ENCODE peak calls at places on chromosomes 16 and 17, in eight cellular contexts. One of them, this sample, is unnamed.
A peak's percentile ranks its signal among the peaks of the same experiment; 100 is the strongest.

GRCh38 chr17:73103661-73104335 is 11.3 kb upstream of the SLC39A11 start:
- DNase-seq in AG04449: no peak
- DNase-seq in uterus: no peak
- DNase-seq in GM23338: no peak
- DNase-seq in AG04450: no peak
- DNase-seq in astrocyte: no peak
- DNase-seq in A549: no peak
- DNase-seq in fibroblast of lung: peak; percentile 8
- DNase-seq in this sample: no peak

GRCh38 chr17:31559647-31560501 is 168.4 kb downstream of the RAB11FIP4 start:
- DNase-seq in AG04449: no peak
- DNase-seq in uterus: peak; percentile 36
- DNase-seq in GM23338: peak; percentile 49
- DNase-seq in AG04450: no peak
- DNase-seq in astrocyte: no peak
- DNase-seq in A549: no peak
- DNase-seq in fibroblast of lung: no peak
- DNase-seq in this sample: no peak

GRCh38 chr17:30344283-30345088 is 10.6 kb upstream of the TMIGD1 start:
- DNase-seq in AG04449: peak; percentile 9
- DNase-seq in uterus: no peak
- DNase-seq in GM23338: no peak
- DNase-seq in AG04450: no peak
- DNase-seq in astrocyte: peak; percentile 36
- DNase-seq in A549: no peak
- DNase-seq in fibroblast of lung: peak; percentile 55
- DNase-seq in this sample: no peak

GRCh38 chr16:86461037-86461436 is 49.3 kb upstream of the FOXF1 start:
- DNase-seq in AG04449: no peak
- DNase-seq in uterus: no peak
- DNase-seq in GM23338: no peak
- DNase-seq in AG04450: no peak
- DNase-seq in astrocyte: no peak
- DNase-seq in A549: no peak
- DNase-seq in fibroblast of lung: no peak
- DNase-seq in this sample: no peak

GRCh38 chr17:82805254-82805653 is 34.6 kb downstream of the ZNF750 start:
- DNase-seq in AG04449: no peak
- DNase-seq in uterus: no peak
- DNase-seq in GM23338: no peak
- DNase-seq in AG04450: no peak
- DNase-seq in astrocyte: no peak
- DNase-seq in A549: no peak
- DNase-seq in fibroblast of lung: no peak
- DNase-seq in this sample: no peak

GRCh38 chr16:78786635-78787034 is 687.2 kb downstream of the WWOX start:
- DNase-seq in AG04449: no peak
- DNase-seq in uterus: no peak
- DNase-seq in GM23338: no peak
- DNase-seq in AG04450: no peak
- DNase-seq in astrocyte: no peak
- DNase-seq in A549: no peak
- DNase-seq in fibroblast of lung: no peak
- DNase-seq in this sample: no peak

GRCh38 chr17:57260325-57261083 is 4.2 kb downstream of the MSI2 start:
- DNase-seq in AG04449: no peak
- DNase-seq in uterus: no peak
- DNase-seq in GM23338: no peak
- DNase-seq in AG04450: no peak
- DNase-seq in astrocyte: no peak
- DNase-seq in A549: no peak
- DNase-seq in fibroblast of lung: no peak
- DNase-seq in this sample: no peak

GRCh38 chr17:49197346-49197998 is 12.9 kb downstream of the GNGT2 start:
- DNase-seq in AG04449: no peak
- DNase-seq in uterus: no peak
- DNase-seq in GM23338: no peak
- DNase-seq in AG04450: no peak
- DNase-seq in astrocyte: no peak
- DNase-seq in A549: no peak
- DNase-seq in fibroblast of lung: no peak
- DNase-seq in this sample: no peak

GRCh38 chr16:69417537-69418199 is 6.8 kb upstream of the CYB5B start:
- DNase-seq in AG04449: no peak
- DNase-seq in uterus: no peak
- DNase-seq in GM23338: peak; percentile 64
- DNase-seq in AG04450: no peak
- DNase-seq in astrocyte: no peak
- DNase-seq in A549: peak; percentile 78
- DNase-seq in fibroblast of lung: peak; percentile 15
- DNase-seq in this sample: no peak

GRCh38 chr17:79412110-79412509 is 198.7 kb downstream of the RBFOX3 start:
- DNase-seq in AG04449: no peak
- DNase-seq in uterus: no peak
- DNase-seq in GM23338: no peak
- DNase-seq in AG04450: no peak
- DNase-seq in astrocyte: no peak
- DNase-seq in A549: no peak
- DNase-seq in fibroblast of lung: no peak
- DNase-seq in this sample: no peak

GRCh38 chr17:48636177-48637018 is 10.2 kb upstream of the HOXB9 start:
- DNase-seq in AG04449: no peak
- DNase-seq in uterus: peak; percentile 44
- DNase-seq in GM23338: peak; percentile 98
- DNase-seq in AG04450: no peak
- DNase-seq in astrocyte: no peak
- DNase-seq in A549: peak; percentile 95
- DNase-seq in fibroblast of lung: peak; percentile 41
- DNase-seq in this sample: peak; percentile 91

GRCh38 chr16:26012376-26012775 is 320.6 kb downstream of the HS3ST4 start:
- DNase-seq in AG04449: no peak
- DNase-seq in uterus: no peak
- DNase-seq in GM23338: no peak
- DNase-seq in AG04450: no peak
- DNase-seq in astrocyte: no peak
- DNase-seq in A549: no peak
- DNase-seq in fibroblast of lung: no peak
- DNase-seq in this sample: no peak
- H3K4me3 ChIP-seq in AG04449: no peak overlapping the region
- H3K4me3 ChIP-seq in uterus: no peak overlapping the region
- H3K4me3 ChIP-seq in GM23338: no peak overlapping the region
- H3K4me3 ChIP-seq in AG04450: no peak overlapping the region
- H3K4me3 ChIP-seq in astrocyte: no peak overlapping the region
- H3K4me3 ChIP-seq in A549: no peak overlapping the region
- H3K4me3 ChIP-seq in fibroblast of lung: no peak overlapping the region
- H3K4me3 ChIP-seq in this sample: no peak overlapping the region

DNA sequence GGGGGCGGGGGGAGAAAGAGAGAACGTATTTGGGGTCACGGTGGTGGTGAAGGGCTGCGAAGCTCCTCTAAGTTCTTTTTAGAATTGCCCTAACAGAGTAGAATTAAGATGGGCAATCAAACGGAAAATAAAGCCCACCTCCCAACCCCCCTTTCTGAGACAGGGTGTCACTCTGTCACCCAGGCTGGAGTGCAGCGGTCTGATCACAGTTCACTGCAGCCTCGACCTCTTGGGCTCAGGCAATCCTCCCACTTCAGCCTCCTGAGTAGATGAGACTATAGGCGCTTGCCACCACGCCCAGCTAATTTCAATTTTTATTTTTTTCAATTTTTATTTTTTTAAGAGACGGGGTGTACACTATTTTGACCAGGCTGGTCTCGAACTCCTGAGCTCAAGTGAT is 710 bp upstream of the CAVIN1 start:
- DNase-seq in AG04449: no peak
- DNase-seq in uterus: no peak
- DNase-seq in GM23338: no peak
- DNase-seq in AG04450: no peak
- DNase-seq in astrocyte: no peak
- DNase-seq in A549: no peak
- DNase-seq in fibroblast of lung: no peak
- DNase-seq in this sample: no peak
- H3K4me3 ChIP-seq in AG04449: peak overlapping the region; percentile 50
- H3K4me3 ChIP-seq in uterus: peak overlapping the region; percentile 23
- H3K4me3 ChIP-seq in GM23338: peak overlapping the region; percentile 97
- H3K4me3 ChIP-seq in AG04450: peak overlapping the region; percentile 53
- H3K4me3 ChIP-seq in astrocyte: peak overlapping the region; percentile 96
- H3K4me3 ChIP-seq in A549: peak overlapping the region; percentile 93
- H3K4me3 ChIP-seq in fibroblast of lung: peak overlapping the region; percentile 97
- H3K4me3 ChIP-seq in this sample: no peak overlapping the region

GRCh38 chr16:19884021-19884485 is 595 bp downstream of the GPRC5B start:
- DNase-seq in AG04449: no peak
- DNase-seq in uterus: peak; percentile 23
- DNase-seq in GM23338: peak; percentile 35
- DNase-seq in AG04450: no peak
- DNase-seq in astrocyte: no peak
- DNase-seq in A549: no peak
- DNase-seq in fibroblast of lung: no peak
- DNase-seq in this sample: peak; percentile 16
- H3K4me3 ChIP-seq in AG04449: peak overlapping the region; percentile 61
- H3K4me3 ChIP-seq in uterus: peak overlapping the region; percentile 79
- H3K4me3 ChIP-seq in GM23338: peak overlapping the region; percentile 83
- H3K4me3 ChIP-seq in AG04450: peak overlapping the region; percentile 82
- H3K4me3 ChIP-seq in astrocyte: peak overlapping the region; percentile 63
- H3K4me3 ChIP-seq in A549: peak overlapping the region; percentile 73
- H3K4me3 ChIP-seq in fibroblast of lung: peak overlapping the region; percentile 71
- H3K4me3 ChIP-seq in this sample: peak overlapping the region; percentile 58

DNA sequence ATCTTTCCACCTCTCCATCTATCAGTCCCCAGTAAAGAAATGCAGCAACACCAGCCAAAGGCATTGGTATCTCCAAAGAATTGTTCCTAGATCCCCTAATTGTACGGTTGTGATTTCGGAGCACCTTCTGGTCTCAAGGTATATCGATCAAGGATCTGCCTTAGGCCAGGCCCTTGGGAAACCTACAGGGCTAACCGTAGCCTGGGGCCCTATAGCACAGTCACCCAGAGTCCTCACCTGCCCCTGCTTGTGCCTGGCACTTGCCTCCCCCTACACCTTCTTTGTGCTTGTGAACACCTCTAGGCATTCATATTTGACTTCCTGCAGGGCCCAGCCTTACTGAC is 16.8 kb upstream of the AURKB start:
- DNase-seq in AG04449: no peak
- DNase-seq in uterus: no peak
- DNase-seq in GM23338: no peak
- DNase-seq in AG04450: no peak
- DNase-seq in astrocyte: no peak
- DNase-seq in A549: no peak
- DNase-seq in fibroblast of lung: no peak
- DNase-seq in this sample: no peak
- H3K4me3 ChIP-seq in AG04449: peak overlapping the region; percentile 53
- H3K4me3 ChIP-seq in uterus: peak overlapping the region; percentile 19
- H3K4me3 ChIP-seq in GM23338: peak overlapping the region; percentile 58
- H3K4me3 ChIP-seq in AG04450: peak overlapping the region; percentile 56
- H3K4me3 ChIP-seq in astrocyte: peak overlapping the region; percentile 54
- H3K4me3 ChIP-seq in A549: peak overlapping the region; percentile 46
- H3K4me3 ChIP-seq in fibroblast of lung: peak overlapping the region; percentile 57
- H3K4me3 ChIP-seq in this sample: peak overlapping the region; percentile 35

GRCh38 chr16:67907397-67907796 is 14.3 kb downstream of the PSKH1 start:
- DNase-seq in AG04449: no peak
- DNase-seq in uterus: no peak
- DNase-seq in GM23338: no peak
- DNase-seq in AG04450: no peak
- DNase-seq in astrocyte: no peak
- DNase-seq in A549: no peak
- DNase-seq in fibroblast of lung: no peak
- DNase-seq in this sample: no peak

GRCh38 chr16:67914758-67915622 is 16.7 kb downstream of the CTRL start:
- DNase-seq in AG04449: no peak
- DNase-seq in uterus: no peak
- DNase-seq in GM23338: peak; percentile 43
- DNase-seq in AG04450: no peak
- DNase-seq in astrocyte: no peak
- DNase-seq in A549: no peak
- DNase-seq in fibroblast of lung: no peak
- DNase-seq in this sample: no peak

GRCh38 chr16:67910162-67910561 is 17.1 kb downstream of the PSKH1 start:
- DNase-seq in AG04449: peak; percentile 19
- DNase-seq in uterus: no peak
- DNase-seq in GM23338: no peak
- DNase-seq in AG04450: peak; percentile 42
- DNase-seq in astrocyte: no peak
- DNase-seq in A549: no peak
- DNase-seq in fibroblast of lung: peak; percentile 38
- DNase-seq in this sample: peak; percentile 49

DNA sequence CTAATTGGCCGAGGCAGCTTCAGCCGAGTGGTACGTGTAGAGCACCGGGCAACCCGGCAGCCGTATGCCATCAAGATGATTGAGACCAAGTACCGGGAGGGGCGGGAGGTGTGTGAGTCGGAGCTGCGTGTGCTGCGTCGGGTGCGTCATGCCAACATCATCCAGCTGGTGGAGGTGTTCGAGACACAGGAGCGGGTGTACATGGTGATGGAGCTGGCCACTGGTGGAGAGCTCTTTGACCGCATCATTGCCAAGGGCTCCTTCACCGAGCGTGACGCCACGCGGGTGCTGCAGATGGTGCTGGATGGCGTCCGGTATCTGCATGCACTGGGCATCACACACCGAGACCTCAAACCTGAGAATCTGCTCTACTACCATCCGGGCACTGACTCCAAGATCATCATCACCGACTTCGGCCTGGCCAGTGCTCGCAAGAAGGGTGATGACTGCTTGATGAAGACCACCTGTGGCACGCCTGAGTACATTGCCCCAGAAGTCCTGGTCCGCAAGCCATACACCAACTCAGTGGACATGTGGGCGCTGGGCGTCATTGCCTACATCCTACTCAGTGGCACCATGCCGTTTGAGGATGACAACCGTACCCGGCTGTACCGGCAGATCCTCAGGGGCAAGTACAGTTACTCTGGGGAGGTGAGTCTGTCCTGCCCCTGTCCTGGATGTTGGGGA is 16.1 kb downstream of the PSKH1 start:
- DNase-seq in AG04449: no peak
- DNase-seq in uterus: no peak
- DNase-seq in GM23338: no peak
- DNase-seq in AG04450: no peak
- DNase-seq in astrocyte: no peak
- DNase-seq in A549: no peak
- DNase-seq in fibroblast of lung: no peak
- DNase-seq in this sample: no peak
- H3K4me3 ChIP-seq in AG04449: no peak overlapping the region
- H3K4me3 ChIP-seq in uterus: no peak overlapping the region
- H3K4me3 ChIP-seq in GM23338: no peak overlapping the region
- H3K4me3 ChIP-seq in AG04450: no peak overlapping the region
- H3K4me3 ChIP-seq in astrocyte: no peak overlapping the region
- H3K4me3 ChIP-seq in A549: no peak overlapping the region
- H3K4me3 ChIP-seq in fibroblast of lung: no peak overlapping the region
- H3K4me3 ChIP-seq in this sample: no peak overlapping the region

GRCh38 chr17:80751460-80752368 is 207.1 kb downstream of the RPTOR start:
- DNase-seq in AG04449: no peak
- DNase-seq in uterus: peak; percentile 33
- DNase-seq in GM23338: peak; percentile 50
- DNase-seq in AG04450: no peak
- DNase-seq in astrocyte: peak; percentile 46
- DNase-seq in A549: no peak
- DNase-seq in fibroblast of lung: peak; percentile 59
- DNase-seq in this sample: no peak
- H3K4me3 ChIP-seq in AG04449: peak overlapping the region; percentile 12
- H3K4me3 ChIP-seq in uterus: no peak overlapping the region
- H3K4me3 ChIP-seq in GM23338: no peak overlapping the region
- H3K4me3 ChIP-seq in AG04450: no peak overlapping the region
- H3K4me3 ChIP-seq in astrocyte: no peak overlapping the region
- H3K4me3 ChIP-seq in A549: no peak overlapping the region
- H3K4me3 ChIP-seq in fibroblast of lung: peak overlapping the region; percentile 20
- H3K4me3 ChIP-seq in this sample: no peak overlapping the region

This sample was measured in BE2C.